ENCODE peak calls at places on chromosome 10, in eight cellular contexts. N is HL-60, R is H9, Q is HFF-Myc, L is IMR-90, C is AG09319, I is Caco-2, O is GM06990. M is an unnamed sample.

GRCh38 chr10:90856964-90857634 is 740 bp downstream of the HTR7 start:
- DNase-seq in N (no peak), R (peak), Q (no peak), L (no peak), C (no peak), I (no peak), O (peak), M (no peak)

GRCh38 chr10:18073314-18073713 is 66.9 kb upstream of the CACNB2 start:
- DNase-seq in N (no peak), R (no peak), Q (no peak), L (no peak), C (no peak), I (no peak), O (no peak), M (no peak)

GRCh38 chr10:14712991-14713422 is 61.7 kb downstream of the FAM107B start:
- DNase-seq in N (no peak), R (no peak), Q (no peak), L (peak), C (no peak), I (peak), O (no peak), M (no peak)

GRCh38 chr10:116418394-116418793 is 9.3 kb upstream of the PNLIPRP3 start:
- DNase-seq in N (no peak), R (no peak), Q (no peak), L (no peak), C (no peak), I (no peak), O (no peak), M (no peak)

GRCh38 chr10:74585231-74586087 is 240.9 kb upstream of the KAT6B start:
- DNase-seq in N (no peak), R (no peak), Q (no peak), L (peak), C (no peak), I (no peak), O (peak), M (peak)

GRCh38 chr10:127142141-127142540 is 54.2 kb downstream of the INSYN2A start:
- DNase-seq in N (no peak), R (no peak), Q (no peak), L (no peak), C (no peak), I (no peak), O (no peak), M (no peak)

GRCh38 chr10:72846225-72846624 is 47.3 kb upstream of the OIT3 start:
- DNase-seq in N (no peak), R (no peak), Q (peak), L (peak), C (no peak), I (no peak), O (no peak), M (no peak)

GRCh38 chr10:79155301-79156081 is 86.7 kb downstream of the ZMIZ1 start:
- DNase-seq in N (peak), R (no peak), Q (no peak), L (peak), C (no peak), I (no peak), O (no peak), M (no peak)

GRCh38 chr10:54342058-54342457 is 459.0 kb downstream of the PCDH15 start:
- DNase-seq in N (no peak), R (no peak), Q (no peak), L (no peak), C (no peak), I (no peak), O (no peak), M (no peak)

GRCh38 chr10:7788640-7789335 is 811 bp downstream of the ATP5F1C start:
- DNase-seq in N (no peak), R (no peak), Q (no peak), L (peak), C (no peak), I (peak), O (no peak), M (peak)

GRCh38 chr10:1109795-1110673 is 53.8 kb downstream of the WDR37 start:
- DNase-seq in N (peak), R (peak), Q (peak), L (peak), C (no peak), I (peak), O (peak), M (peak)

GRCh38 chr10:133526957-133527588 is at the start of gene CYP2E1:
- DNase-seq in N (no peak), R (no peak), Q (no peak), L (no peak), C (no peak), I (no peak), O (no peak), M (no peak)

GRCh38 chr10:101217450-101218281 is 11.6 kb downstream of the LBX1 start:
- DNase-seq in N (peak), R (peak), Q (no peak), L (peak), C (no peak), I (peak), O (no peak), M (peak)

GRCh38 chr10:80173441-80173840 is 31.9 kb downstream of the ANXA11 start:
- DNase-seq in N (peak), R (no peak), Q (no peak), L (no peak), C (no peak), I (no peak), O (no peak), M (no peak)

GRCh38 chr10:100129424-100129823 is 47.8 kb upstream of the CPN1 start:
- DNase-seq in N (no peak), R (no peak), Q (no peak), L (no peak), C (no peak), I (no peak), O (no peak), M (no peak)

GRCh38 chr10:70283445-70284399 is at the start of gene NPFFR1:
- DNase-seq in N (no peak), R (peak), Q (no peak), L (no peak), C (no peak), I (no peak), O (no peak), M (no peak)

GRCh38 chr10:131723601-131724530 is 176.9 kb upstream of the PPP2R2D start:
- DNase-seq in N (no peak), R (peak), Q (no peak), L (no peak), C (no peak), I (no peak), O (no peak), M (no peak)

GRCh38 chr10:62048919-62049636 is 147.6 kb downstream of the ARID5B start:
- DNase-seq in N (no peak), R (peak), Q (peak), L (peak), C (peak), I (peak), O (peak), M (no peak)

GRCh38 chr10:30398193-30398592 is 35.8 kb upstream of the MAP3K8 start:
- DNase-seq in N (no peak), R (no peak), Q (no peak), L (no peak), C (no peak), I (no peak), O (no peak), M (no peak)

GRCh38 chr10:77943086-77943901 is 16.7 kb upstream of the DLG5 start:
- DNase-seq in N (no peak), R (peak), Q (no peak), L (peak), C (no peak), I (peak), O (no peak), M (no peak)

GRCh38 chr10:75712241-75712880 is 280.9 kb downstream of the LRMDA start:
- DNase-seq in N (no peak), R (no peak), Q (no peak), L (no peak), C (no peak), I (no peak), O (no peak), M (no peak)

GRCh38 chr10:121313119-121313858 is 285.0 kb downstream of the FGFR2 start:
- DNase-seq in N (no peak), R (no peak), Q (no peak), L (no peak), C (no peak), I (peak), O (no peak), M (no peak)

GRCh38 chr10:97849101-97849490 is 547 bp upstream of the GOLGA7B start:
- DNase-seq in N (no peak), R (no peak), Q (no peak), L (no peak), C (no peak), I (no peak), O (no peak), M (peak)

GRCh38 chr10:1241322-1241890 is 185.2 kb downstream of the WDR37 start:
- DNase-seq in N (no peak), R (no peak), Q (no peak), L (no peak), C (no peak), I (no peak), O (no peak), M (no peak)

GRCh38 chr10:131676448-131676847 is 224.4 kb upstream of the PPP2R2D start:
- DNase-seq in N (no peak), R (no peak), Q (no peak), L (no peak), C (no peak), I (no peak), O (no peak), M (no peak)

GRCh38 chr10:97538401-97538800 is 34.2 kb upstream of the ANKRD2 start:
- DNase-seq in N (no peak), R (no peak), Q (no peak), L (peak), C (no peak), I (no peak), O (no peak), M (no peak)

GRCh38 chr10:33664070-33664469 is 329.6 kb upstream of the NRP1 start:
- DNase-seq in N (no peak), R (no peak), Q (no peak), L (no peak), C (no peak), I (no peak), O (no peak), M (no peak)

GRCh38 chr10:80540136-80540535 is 2.4 kb downstream of the SH2D4B start:
- DNase-seq in N (no peak), R (no peak), Q (no peak), L (no peak), C (no peak), I (no peak), O (no peak), M (no peak)

GRCh38 chr10:128587689-128588088 is 461.5 kb upstream of the MKI67 start:
- DNase-seq in N (no peak), R (no peak), Q (no peak), L (no peak), C (no peak), I (no peak), O (no peak), M (no peak)

GRCh38 chr10:98030093-98030821 is at the start of gene CRTAC1:
- DNase-seq in N (no peak), R (peak), Q (no peak), L (no peak), C (no peak), I (no peak), O (no peak), M (peak)

GRCh38 chr10:36280396-36280795 is 638.3 kb upstream of the FZD8 start:
- DNase-seq in N (no peak), R (no peak), Q (no peak), L (peak), C (no peak), I (no peak), O (no peak), M (no peak)

GRCh38 chr10:43781480-43782361 is 133.0 kb upstream of the ZNF32 start:
- DNase-seq in N (no peak), R (no peak), Q (no peak), L (peak), C (no peak), I (no peak), O (peak), M (no peak)

GRCh38 chr10:68628576-68629127 is 68.5 kb downstream of the TET1 start:
- DNase-seq in N (no peak), R (no peak), Q (peak), L (peak), C (no peak), I (no peak), O (no peak), M (no peak)

GRCh38 chr10:6840766-6841165 is 260.7 kb upstream of the PRKCQ start:
- DNase-seq in N (no peak), R (no peak), Q (peak), L (peak), C (peak), I (no peak), O (no peak), M (no peak)

GRCh38 chr10:28312572-28312971 is 9.7 kb upstream of the MPP7 start:
- DNase-seq in N (no peak), R (no peak), Q (no peak), L (no peak), C (no peak), I (no peak), O (no peak), M (no peak)

GRCh38 chr10:95728535-95728934 is 27.4 kb upstream of the ENTPD1 start:
- DNase-seq in N (peak), R (no peak), Q (no peak), L (peak), C (no peak), I (peak), O (no peak), M (no peak)

GRCh38 chr10:114458955-114459354 is 54.7 kb upstream of the AFAP1L2 start:
- DNase-seq in N (peak), R (peak), Q (no peak), L (peak), C (no peak), I (peak), O (no peak), M (peak)

GRCh38 chr10:35228058-35228457 is 101.4 kb downstream of the CREM start:
- DNase-seq in N (no peak), R (no peak), Q (no peak), L (no peak), C (no peak), I (no peak), O (no peak), M (no peak)
- TF ChIP-seq CTCF in N (no peak), R (peak), Q (no peak), L (peak), C (no peak), I (peak), O (no peak), M (no peak)

GRCh38 chr10:118698421-118698820 is 56.3 kb downstream of the CACUL1 start:
- DNase-seq in N (no peak), R (no peak), Q (peak), L (peak), C (no peak), I (no peak), O (peak), M (peak)
- TF ChIP-seq CTCF in N (no peak), R (no peak), Q (no peak), L (no peak), C (no peak), I (no peak), O (no peak), M (no peak)

DNA sequence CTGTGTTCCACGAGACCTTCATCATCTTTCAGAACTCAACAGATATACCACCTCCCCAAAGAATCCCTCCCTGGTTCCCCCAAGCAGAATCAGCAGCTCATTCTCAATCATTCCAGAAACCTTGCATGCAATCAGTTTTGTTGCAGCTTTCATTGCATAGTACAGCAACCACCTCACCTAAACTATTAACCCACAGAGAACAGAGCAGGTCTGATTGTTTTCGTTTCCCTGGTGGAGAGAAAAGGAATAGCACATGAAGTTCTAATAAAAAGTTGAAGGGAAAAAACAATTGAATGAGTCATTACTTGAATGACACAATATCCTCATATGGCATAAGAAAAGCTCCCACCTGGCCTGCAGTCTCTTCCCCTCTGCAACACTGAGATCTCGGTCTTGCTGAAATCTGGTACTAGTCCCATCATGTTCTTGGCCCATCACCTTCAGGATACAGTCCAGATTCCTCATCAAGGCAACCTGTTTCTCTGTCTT is 147.1 kb upstream of the GDF10 start:
- DNase-seq in N (no peak), R (no peak), Q (no peak), L (no peak), C (no peak), I (no peak), O (no peak), M (no peak)
- TF ChIP-seq CTCF in N (peak), R (peak), Q (no peak), L (peak), C (peak), I (peak), O (peak), M (peak)

GRCh38 chr10:48614481-48615383 is 9.9 kb upstream of the ARHGAP22 start:
- DNase-seq in N (no peak), R (no peak), Q (no peak), L (peak), C (peak), I (no peak), O (no peak), M (no peak)
- TF ChIP-seq CTCF in N (no peak), R (peak), Q (peak), L (peak), C (peak), I (peak), O (peak), M (peak)

GRCh38 chr10:16119445-16119844 is 259.1 kb upstream of the MINDY3 start:
- DNase-seq in N (no peak), R (no peak), Q (no peak), L (no peak), C (no peak), I (no peak), O (no peak), M (no peak)

GRCh38 chr10:16120563-16120962 is 260.3 kb upstream of the MINDY3 start:
- DNase-seq in N (no peak), R (no peak), Q (no peak), L (no peak), C (no peak), I (no peak), O (no peak), M (no peak)

GRCh38 chr10:16117305-16117695 is 257.0 kb upstream of the MINDY3 start:
- DNase-seq in N (no peak), R (no peak), Q (no peak), L (no peak), C (no peak), I (no peak), O (no peak), M (no peak)

GRCh38 chr10:16116404-16117304 is 256.3 kb upstream of the MINDY3 start:
- DNase-seq in N (peak), R (no peak), Q (no peak), L (no peak), C (no peak), I (peak), O (no peak), M (peak)
- TF ChIP-seq CTCF in N (no peak), R (peak), Q (peak), L (peak), C (no peak), I (peak), O (peak), M (peak)

GRCh38 chr10:5094265-5095205 is at the start of gene AKR1C3:
- DNase-seq in N (no peak), R (peak), Q (peak), L (peak), C (peak), I (peak), O (no peak), M (no peak)
- TF ChIP-seq CTCF in N (no peak), R (peak), Q (peak), L (peak), C (peak), I (peak), O (peak), M (no peak)

GRCh38 chr10:71513454-71513853 is 116.7 kb downstream of the CDH23 start:
- DNase-seq in N (no peak), R (no peak), Q (no peak), L (no peak), C (no peak), I (no peak), O (no peak), M (no peak)

GRCh38 chr10:71513896-71514295 is 117.2 kb downstream of the CDH23 start:
- DNase-seq in N (no peak), R (no peak), Q (no peak), L (no peak), C (no peak), I (no peak), O (no peak), M (no peak)

GRCh38 chr10:71511206-71511605 is 114.5 kb downstream of the CDH23 start:
- DNase-seq in N (no peak), R (no peak), Q (no peak), L (no peak), C (no peak), I (no peak), O (no peak), M (no peak)

GRCh38 chr10:71512794-71513379 is 116.2 kb downstream of the CDH23 start:
- DNase-seq in N (no peak), R (no peak), Q (no peak), L (no peak), C (no peak), I (peak), O (no peak), M (no peak)

GRCh38 chr10:71512213-71512745 is 115.6 kb downstream of the CDH23 start:
- DNase-seq in N (no peak), R (no peak), Q (no peak), L (no peak), C (no peak), I (no peak), O (no peak), M (no peak)
- TF ChIP-seq CTCF in N (no peak), R (no peak), Q (no peak), L (no peak), C (no peak), I (no peak), O (no peak), M (no peak)

DNA sequence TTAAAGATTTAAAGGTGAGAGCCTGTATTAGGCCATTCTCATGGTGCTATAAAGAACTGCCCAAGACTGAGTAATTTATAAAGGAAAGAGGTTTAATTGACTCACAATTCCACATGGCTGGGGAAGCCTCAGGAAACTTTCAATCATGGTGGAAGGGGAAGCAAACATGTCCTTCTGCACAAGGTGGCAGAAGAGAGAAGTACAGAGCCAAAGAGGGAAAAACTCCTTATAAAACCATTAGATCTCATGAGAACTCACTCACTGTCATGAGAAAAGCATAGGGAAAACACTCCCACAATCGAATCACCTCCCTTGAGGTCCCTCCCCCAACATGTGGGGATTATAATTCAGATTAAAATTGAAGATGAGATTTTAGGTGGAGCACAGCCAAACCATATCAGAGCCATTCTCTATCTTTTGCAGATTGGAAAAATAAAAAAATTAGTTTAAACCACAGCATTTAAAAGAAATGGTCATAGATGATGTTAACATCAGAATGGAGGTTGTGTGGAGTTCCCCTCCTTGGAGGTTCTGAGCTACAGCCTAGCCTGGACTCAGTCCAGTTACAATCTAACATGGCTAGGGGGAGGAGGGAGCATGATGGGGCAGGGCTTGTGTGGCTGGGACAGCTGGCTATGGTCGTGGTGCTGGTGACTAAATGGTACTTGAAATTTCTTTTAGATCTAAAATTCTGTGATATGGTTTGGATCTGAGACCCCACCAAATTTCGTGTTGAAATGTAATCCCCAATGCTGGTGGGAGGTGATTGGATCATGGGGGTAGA is 33.1 kb downstream of the GSTO2 start:
- DNase-seq in N (no peak), R (no peak), Q (no peak), L (peak), C (no peak), I (no peak), O (no peak), M (no peak)
- TF ChIP-seq CTCF in N (no peak), R (peak), Q (no peak), L (peak), C (no peak), I (no peak), O (no peak), M (no peak)

GRCh38 chr10:93268021-93268420 is 194.3 kb downstream of the CYP26A1 start:
- DNase-seq in N (no peak), R (no peak), Q (no peak), L (no peak), C (no peak), I (no peak), O (no peak), M (no peak)
- TF ChIP-seq CTCF in N (no peak), R (no peak), Q (no peak), L (no peak), C (no peak), I (no peak), O (no peak), M (no peak)

M was measured in GM20000.